ENCODE peak calls at places on chromosome X, in six cellular contexts. B is adrenal gland; A is GM23248; Q is body of pancreas; H is fibroblast of lung; J is effector memory CD4-positive, alpha-beta T cell. U is an unnamed sample. For H3K4me1, the result is how much of the 10 kb centered on the place peaks cover.

GRCh38 chrX:9390693-9391368 is 74.0 kb upstream of the TBL1X start:
- DNase-seq in B (no peak), H (no peak), A (no peak), Q (no peak), J (no peak), U (no peak)

GRCh38 chrX:119880552-119881437 is 9.2 kb downstream of the NDUFA1 start:
- DNase-seq in A (peak), J (no peak), H (peak), B (peak), Q (peak), U (peak)

GRCh38 chrX:150158554-150159332 is 204.4 kb upstream of the MAMLD1 start:
- DNase-seq in H (no peak), B (no peak), Q (no peak), A (no peak), J (no peak), U (no peak)

GRCh38 chrX:10381218-10381617 is 224.4 kb downstream of the CLCN4 start:
- DNase-seq in B (no peak), H (peak), Q (no peak), A (no peak), J (no peak), U (no peak)

GRCh38 chrX:131836161-131836560 is 186.9 kb upstream of the STK26 start:
- DNase-seq in B (no peak), H (no peak), A (no peak), J (no peak), Q (no peak), U (no peak)

GRCh38 chrX:152937236-152937635 is 39.4 kb downstream of the ZNF185 start:
- DNase-seq in B (no peak), J (no peak), A (no peak), Q (no peak), H (no peak), U (no peak)

GRCh38 chrX:71927040-71927439 is 16.4 kb downstream of the NHSL2 start:
- DNase-seq in H (no peak), Q (no peak), B (no peak), J (no peak), A (no peak), U (no peak)

GRCh38 chrX:72107320-72107719 is 24.4 kb downstream of the RTL5 start:
- DNase-seq in Q (no peak), H (no peak), J (peak), A (peak), B (no peak), U (peak)

GRCh38 chrX:71173440-71173839 is 28.8 kb downstream of the NLGN3 start:
- DNase-seq in B (no peak), A (no peak), J (no peak), Q (no peak), H (no peak), U (no peak)

GRCh38 chrX:19709812-19710518 is 177.4 kb downstream of the SH3KBP1 start:
- DNase-seq in Q (no peak), J (no peak), B (no peak), H (peak), A (peak), U (no peak)

GRCh38 chrX:97898798-97899197 is 1015.1 kb downstream of the RPA4 start:
- DNase-seq in J (no peak), Q (no peak), B (no peak), H (peak), A (peak), U (no peak)

GRCh38 chrX:108199691-108200090 is 108.1 kb downstream of the ATG4A start:
- DNase-seq in H (peak), A (peak), B (peak), Q (no peak), J (no peak), U (no peak)

GRCh38 chrX:3712080-3712869 is 1.2 kb downstream of the PRKX start:
- DNase-seq in A (peak), Q (peak), H (peak), B (peak), J (no peak), U (no peak)

GRCh38 chrX:51862920-51863319 is 30.5 kb upstream of the MAGED1 start:
- DNase-seq in J (no peak), H (no peak), Q (no peak), B (no peak), A (no peak), U (no peak)

GRCh38 chrX:7347465-7347864 is 199.5 kb upstream of the PUDP start:
- DNase-seq in Q (no peak), J (no peak), B (no peak), A (no peak), H (no peak), U (no peak)

GRCh38 chrX:20218809-20219505 is 47.8 kb downstream of the RPS6KA3 start:
- DNase-seq in J (no peak), B (no peak), H (no peak), A (no peak), Q (peak), U (no peak)

GRCh38 chrX:140572724-140573123 is 67.9 kb upstream of the SOX3 start:
- DNase-seq in J (no peak), H (peak), A (peak), Q (peak), B (peak), U (no peak)

GRCh38 chrX:119186763-119187162 is 49.3 kb upstream of the PGRMC1 start:
- DNase-seq in H (no peak), J (no peak), A (no peak), B (no peak), Q (no peak), U (no peak)

GRCh38 chrX:101190736-101191135 is 28.9 kb upstream of the DRP2 start:
- DNase-seq in H (peak), A (no peak), B (no peak), J (no peak), Q (no peak), U (no peak)

GRCh38 chrX:10465254-10465653 is 155.1 kb downstream of the MID1 start:
- DNase-seq in H (no peak), Q (no peak), A (no peak), B (no peak), J (no peak), U (no peak)

GRCh38 chrX:15854080-15854655 is 445 bp downstream of the AP1S2 start:
- DNase-seq in J (peak), Q (peak), H (no peak), B (peak), A (peak), U (peak)

DNA sequence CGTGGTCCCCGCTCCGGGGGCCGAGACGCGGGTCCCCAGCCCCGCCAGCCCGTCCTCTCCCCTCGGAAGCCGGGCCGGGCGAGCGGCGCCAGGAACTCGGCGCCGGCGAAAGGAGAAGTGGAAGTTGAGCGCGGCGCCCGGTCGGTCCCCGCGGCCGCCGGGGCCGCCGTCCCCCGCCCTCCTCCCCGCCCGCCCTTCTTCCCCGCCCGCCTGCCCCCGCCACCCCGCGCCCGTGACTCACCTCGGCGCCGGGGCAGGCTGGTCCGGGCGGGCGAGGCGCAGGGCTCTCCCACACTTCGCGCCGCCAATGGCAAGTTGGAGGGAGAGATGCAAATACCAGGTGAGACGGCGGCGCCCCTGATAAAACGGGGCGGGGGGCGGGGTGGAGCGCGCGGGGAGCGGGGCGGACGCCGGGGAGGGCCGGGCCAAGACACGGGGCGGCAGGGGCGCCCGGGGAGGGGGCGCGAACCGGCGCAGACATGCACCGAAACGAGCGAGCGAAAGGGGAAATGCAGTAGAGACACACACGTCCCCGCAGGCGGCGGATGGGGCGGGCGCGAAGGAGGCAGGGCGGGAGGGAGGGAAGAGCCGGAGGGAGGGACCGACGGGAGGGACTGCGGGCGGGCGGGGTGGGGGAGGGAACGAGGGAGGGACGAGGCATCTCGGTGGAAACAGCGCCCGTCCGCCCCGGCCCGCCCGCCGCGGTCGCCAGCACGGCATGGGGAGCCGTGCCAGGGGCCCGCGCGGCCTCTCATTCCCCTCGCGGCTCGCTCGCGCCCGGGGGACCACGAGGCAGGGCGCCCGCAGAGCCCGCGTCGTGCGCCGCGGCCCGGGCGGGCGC is at the start of gene ELF4:
- DNase-seq in Q (peak), J (peak), H (peak), A (peak), B (peak), U (peak)
- H3K4me1 ChIP-seq in Q (under half), J (under half), H (under half), A (under half), B (under half), U (under half)

GRCh38 chrX:83759872-83760271 is 101.1 kb upstream of the CYLC1 start:
- DNase-seq in B (no peak), H (peak), J (no peak), Q (no peak), A (peak), U (no peak)
- H3K4me1 ChIP-seq in B (under half), H (under half), J (under half), Q (under half), A (under half), U (under half)

DNA sequence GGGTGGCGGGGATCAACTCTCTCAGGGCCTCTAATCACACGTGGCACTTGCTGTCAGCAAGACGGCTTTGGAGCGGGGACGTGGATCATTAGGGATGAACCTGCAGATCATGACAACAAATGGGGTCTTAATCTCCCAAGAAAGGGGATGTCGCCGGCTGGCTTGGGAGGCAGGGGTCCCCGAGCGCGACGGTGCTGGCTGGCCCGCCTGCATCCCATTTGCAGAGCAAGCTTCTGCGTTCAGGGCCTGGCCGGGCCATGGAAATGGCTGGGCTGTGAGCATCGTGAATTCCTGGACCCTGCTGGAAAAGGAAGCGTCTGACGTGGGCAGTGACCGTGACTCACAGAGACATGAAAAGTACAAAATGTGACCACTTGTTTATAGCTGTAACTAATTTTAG is 85.1 kb upstream of the SHOX start:
- DNase-seq in Q (no peak), B (no peak), A (no peak), J (no peak), H (no peak), U (no peak)
- H3K4me1 ChIP-seq in Q (under half), B (under half), A (under half), J (under half), H (under half), U (under half)

DNA sequence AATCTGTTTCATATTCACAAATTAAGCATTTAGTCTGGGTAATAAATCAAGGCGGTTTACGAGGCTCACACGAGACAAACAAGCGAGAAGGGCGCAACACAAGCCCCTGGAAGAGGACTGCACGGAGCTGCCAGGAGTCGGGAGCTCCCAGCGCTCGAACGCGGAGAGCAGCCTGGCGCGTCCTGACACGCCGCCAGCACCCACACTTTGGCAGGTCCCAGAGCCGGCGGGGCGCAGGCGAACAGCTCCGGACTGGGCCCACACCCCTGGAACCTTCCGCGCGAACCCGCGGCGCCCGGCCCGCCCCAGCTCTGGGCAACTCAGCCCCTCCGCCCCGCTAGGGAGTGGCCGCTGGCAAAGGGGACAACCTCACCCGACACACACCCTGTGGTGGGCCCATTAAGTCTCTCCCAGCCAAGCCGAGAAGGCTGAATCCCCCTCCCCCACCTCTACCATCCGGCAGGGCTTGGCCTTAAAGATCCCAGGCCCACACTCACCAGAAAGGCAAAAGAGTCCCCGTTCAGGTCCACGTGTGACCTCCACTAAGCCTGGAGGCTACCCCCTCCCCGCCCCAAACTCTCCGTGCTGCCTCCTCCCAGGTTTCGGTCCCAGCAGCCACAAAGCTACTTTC is 47.4 kb upstream of the BCOR start:
- DNase-seq in A (peak), B (no peak), H (no peak), J (no peak), Q (no peak), U (no peak)
- H3K4me1 ChIP-seq in A (under half), B (under half), H (under half), J (under half), Q (half or more), U (under half)

GRCh38 chrX:41559235-41559634 is 112.1 kb downstream of the NYX start:
- DNase-seq in A (no peak), Q (no peak), H (no peak), J (no peak), B (no peak), U (no peak)

GRCh38 chrX:41556958-41557357 is 109.8 kb downstream of the NYX start:
- DNase-seq in J (no peak), H (peak), Q (no peak), A (no peak), B (no peak), U (peak)

GRCh38 chrX:41561045-41561444 is 113.9 kb downstream of the NYX start:
- DNase-seq in J (peak), A (peak), Q (no peak), H (peak), B (peak), U (peak)

GRCh38 chrX:41558531-41558930 is 111.4 kb downstream of the NYX start:
- DNase-seq in B (no peak), H (no peak), Q (no peak), J (no peak), A (peak), U (no peak)

DNA sequence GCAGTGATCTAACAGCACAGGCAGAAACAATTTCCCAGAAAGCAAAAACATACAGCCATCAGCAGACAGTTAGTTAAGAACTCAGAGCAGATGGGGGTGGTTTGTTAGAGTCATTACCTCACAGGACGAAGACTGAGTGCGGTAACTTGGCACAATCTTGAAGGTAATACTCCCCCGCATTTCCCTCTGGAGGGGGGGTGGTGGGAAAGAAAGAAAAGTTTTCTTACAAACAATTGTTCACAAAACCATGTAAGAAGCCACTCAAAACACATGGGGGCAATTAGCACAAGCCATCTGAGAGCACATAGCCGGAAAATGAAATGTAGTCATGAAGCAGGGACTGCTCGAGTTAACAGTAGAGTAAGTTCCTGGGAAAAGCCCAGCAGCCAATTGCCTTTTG is 112.5 kb downstream of the NYX start:
- DNase-seq in H (peak), J (no peak), A (peak), Q (no peak), B (no peak), U (no peak)
- H3K4me1 ChIP-seq in H (under half), J (under half), A (under half), Q (under half), B (under half), U (half or more)

GRCh38 chrX:110284159-110284558 is 33.7 kb downstream of the AMMECR1 start:
- DNase-seq in J (no peak), A (peak), B (no peak), H (peak), Q (no peak), U (no peak)

GRCh38 chrX:110280954-110281353 is 36.9 kb downstream of the AMMECR1 start:
- DNase-seq in H (peak), B (no peak), Q (no peak), A (peak), J (no peak), U (no peak)

GRCh38 chrX:110281377-110281776 is 36.5 kb downstream of the AMMECR1 start:
- DNase-seq in B (no peak), H (no peak), A (no peak), Q (no peak), J (no peak), U (no peak)

GRCh38 chrX:110286126-110286525 is 31.8 kb downstream of the AMMECR1 start:
- DNase-seq in B (peak), Q (no peak), A (peak), H (peak), J (no peak), U (no peak)

GRCh38 chrX:110282922-110283321 is 35.0 kb downstream of the AMMECR1 start:
- DNase-seq in J (no peak), Q (no peak), A (no peak), B (no peak), H (peak), U (no peak)
- H3K4me1 ChIP-seq in J (under half), Q (under half), A (half or more), B (under half), H (under half), U (under half)

DNA sequence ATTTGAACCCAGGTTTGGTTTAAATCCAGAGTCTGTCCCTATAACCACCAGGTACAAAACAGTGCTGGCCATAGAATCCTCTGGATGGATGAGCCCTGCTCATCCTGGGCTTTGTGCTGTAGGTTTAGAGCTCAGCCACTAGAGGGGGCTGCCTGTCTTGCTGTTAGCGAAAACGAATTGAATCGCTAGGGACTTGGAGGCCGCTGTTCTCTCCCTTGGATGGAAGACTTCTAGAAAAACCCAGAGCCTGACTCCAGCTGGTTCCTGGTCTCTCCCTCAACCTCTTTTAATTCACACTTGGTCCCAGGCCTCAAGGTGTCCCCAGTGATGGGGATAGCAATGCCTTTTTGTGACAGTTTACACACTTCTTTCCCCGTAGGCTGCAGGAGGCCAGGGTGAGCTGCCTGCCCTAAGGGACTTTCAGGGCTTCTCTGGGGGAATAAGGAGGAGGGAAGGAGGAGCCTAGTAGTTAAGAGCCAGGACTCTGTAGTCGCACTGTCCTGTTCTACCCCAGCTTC is 8.7 kb downstream of the RIPPLY1 start:
- DNase-seq in H (peak), A (peak), J (no peak), B (peak), Q (peak), U (peak)
- H3K4me1 ChIP-seq in H (under half), A (under half), J (under half), B (under half), Q (under half), U (under half)